ENCODE peak calls at places on chromosomes 12 and 14, in five cellular contexts. T, A, D, M and S are unnamed samples.
A peak's percentile ranks its signal among the peaks of the same experiment; 100 is the strongest.

GRCh38 chr14:90453401-90453951 is 56.6 kb downstream of the CALM1 start:
- DNase-seq in A (no peak), D (no peak), M (no peak), T (peak; percentile 10), S (peak; percentile 44)

GRCh38 chr12:94435511-94435927 is 24.1 kb downstream of the CEP83 start:
- DNase-seq in M (peak; percentile 28), T (no peak), D (peak; percentile 4), A (no peak), S (no peak)

GRCh38 chr14:59133202-59133601 is 55.3 kb upstream of the DAAM1 start:
- DNase-seq in A (peak; percentile 51), D (peak; percentile 14), T (peak; percentile 9), M (no peak), S (no peak)

GRCh38 chr12:70748809-70749208 is 111.6 kb upstream of the PTPRB start:
- DNase-seq in D (no peak), T (no peak), M (no peak), A (no peak), S (no peak)

GRCh38 chr12:52220456-52220855 is 12.6 kb upstream of the KRT7 start:
- DNase-seq in T (no peak), D (no peak), A (no peak), M (no peak), S (no peak)

GRCh38 chr14:104690266-104690711 is 871 bp downstream of the INF2 start:
- DNase-seq in T (peak; percentile 36), D (no peak), A (peak; percentile 33), M (no peak), S (no peak)

GRCh38 chr12:91991397-91992187 is 154.1 kb downstream of the BTG1 start:
- DNase-seq in A (peak; percentile 16), D (no peak), M (peak; percentile 69), T (no peak), S (no peak)

GRCh38 chr14:82112210-82112839 is 578.7 kb upstream of the SEL1L start:
- DNase-seq in A (no peak), D (no peak), M (no peak), T (no peak), S (no peak)

GRCh38 chr12:57888407-57889157 is 42.1 kb upstream of the CTDSP2 start:
- DNase-seq in D (peak; percentile 66), M (peak; percentile 74), A (peak; percentile 82), T (peak; percentile 88), S (peak; percentile 66)

GRCh38 chr12:115963030-115963480 is 314.4 kb downstream of the MED13L start:
- DNase-seq in A (peak; percentile 40), T (peak; percentile 70), D (no peak), M (no peak), S (no peak)

GRCh38 chr12:129719426-129719825 is 184.4 kb downstream of the TMEM132D start:
- DNase-seq in M (no peak), D (no peak), A (no peak), T (no peak), S (no peak)

GRCh38 chr12:130186101-130186465 is 23.8 kb downstream of the FZD10 start:
- DNase-seq in D (no peak), T (no peak), A (no peak), M (no peak), S (no peak)

GRCh38 chr14:101715209-101716076 is 46.1 kb upstream of the PPP2R5C start:
- DNase-seq in D (no peak), A (no peak), M (no peak), T (no peak), S (no peak)

GRCh38 chr12:11896530-11896929 is 174.2 kb upstream of the BCL2L14 start:
- DNase-seq in A (no peak), D (no peak), M (no peak), T (no peak), S (no peak)

GRCh38 chr12:48602192-48602989 is 32.5 kb upstream of the LALBA start:
- DNase-seq in M (no peak), T (no peak), D (no peak), A (no peak), S (no peak)

GRCh38 chr12:64814432-64814831 is 10.0 kb upstream of the TBC1D30 start:
- DNase-seq in M (no peak), A (no peak), T (no peak), D (no peak), S (no peak)

GRCh38 chr12:12008232-12008850 is 62.4 kb upstream of the BCL2L14 start:
- DNase-seq in T (no peak), D (peak; percentile 27), M (no peak), A (no peak), S (no peak)

GRCh38 chr14:76323331-76324050 is 52.4 kb upstream of the ESRRB start:
- DNase-seq in M (no peak), D (no peak), T (no peak), A (no peak), S (no peak)

GRCh38 chr12:124720019-124720686 is 143.5 kb downstream of the SCARB1 start:
- DNase-seq in D (no peak), A (peak; percentile 76), M (no peak), T (peak; percentile 88), S (peak; percentile 52)

GRCh38 chr12:79378496-79378895 is 312.3 kb downstream of the PAWR start:
- DNase-seq in M (no peak), A (no peak), T (peak; percentile 52), D (no peak), S (no peak)

GRCh38 chr14:32363761-32364160 is 34.7 kb downstream of the AKAP6 start:
- DNase-seq in M (no peak), A (no peak), T (no peak), D (no peak), S (no peak)

GRCh38 chr12:1287446-1287975 is 296.5 kb downstream of the ERC1 start:
- DNase-seq in D (peak; percentile 74), M (no peak), A (no peak), T (no peak), S (no peak)

GRCh38 chr12:48973531-48973930 is 2.0 kb upstream of the WNT10B start:
- DNase-seq in M (no peak), A (no peak), D (peak; percentile 48), T (peak; percentile 47), S (no peak)

GRCh38 chr14:56268653-56269052 is 150.4 kb downstream of the PELI2 start:
- DNase-seq in M (no peak), D (no peak), A (no peak), T (no peak), S (no peak)

GRCh38 chr14:102196436-102197230 is 56.9 kb downstream of the WDR20 start:
- DNase-seq in T (no peak), A (no peak), D (no peak), M (no peak), S (no peak)

GRCh38 chr14:73180385-73180805 is 44.1 kb downstream of the PSEN1 start:
- DNase-seq in A (peak; percentile 31), M (no peak), T (peak; percentile 89), D (no peak), S (peak; percentile 49)

GRCh38 chr14:67313153-67313552 is 46.5 kb downstream of the ATP6V1D start:
- DNase-seq in D (no peak), T (no peak), M (no peak), A (peak; percentile 73), S (no peak)

GRCh38 chr14:22991852-22992251 is 9.5 kb upstream of the AJUBA start:
- DNase-seq in M (no peak), A (no peak), T (no peak), D (no peak), S (no peak)

GRCh38 chr12:14723763-14724162 is 27.4 kb upstream of the GUCY2C start:
- DNase-seq in D (peak; percentile 51), M (peak; percentile 36), A (peak; percentile 62), T (peak; percentile 74), S (peak; percentile 58)

GRCh38 chr12:61095131-61095530 is 1165.1 kb upstream of the USP15 start:
- DNase-seq in T (peak; percentile 7), A (peak; percentile 2), D (no peak), M (no peak), S (no peak)

GRCh38 chr12:115943630-115944391 is 333.7 kb downstream of the MED13L start:
- DNase-seq in A (no peak), D (no peak), T (no peak), M (no peak), S (no peak)

GRCh38 chr14:53538316-53538851 is 385.3 kb upstream of the DDHD1 start:
- DNase-seq in A (no peak), T (no peak), M (no peak), D (no peak), S (peak; percentile 23)

GRCh38 chr12:18264581-18265075 is 3.3 kb downstream of the PIK3C2G start:
- DNase-seq in D (no peak), T (no peak), A (no peak), M (no peak), S (no peak)

GRCh38 chr14:52998376-52999010 is 47.6 kb upstream of the FERMT2 start:
- DNase-seq in D (no peak), M (no peak), T (peak; percentile 95), A (peak; percentile 31), S (no peak)

GRCh38 chr12:109626378-109627115 is 53.0 kb downstream of the MVK start:
- DNase-seq in A (no peak), M (no peak), T (no peak), D (peak; percentile 79), S (no peak)

DNA sequence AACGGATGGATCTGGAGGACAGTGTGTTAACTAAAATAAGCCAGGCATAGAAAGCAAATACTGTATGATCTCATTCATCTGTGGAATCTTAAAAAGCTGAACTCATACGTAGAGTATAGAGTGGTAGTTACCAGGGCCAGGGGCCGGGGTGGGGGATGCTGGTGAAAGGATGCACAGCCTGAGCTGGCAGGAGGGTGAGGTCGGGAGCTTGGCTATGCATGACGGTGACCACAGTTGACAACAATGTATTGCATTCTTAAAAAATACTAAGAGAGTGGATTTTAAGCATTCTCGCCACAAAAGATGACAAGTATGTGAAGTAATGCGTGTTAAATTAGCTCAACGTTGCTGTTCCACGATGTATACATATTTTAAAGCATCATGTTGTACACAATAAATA is 351.3 kb downstream of the TMEM121 start:
- DNase-seq in M (no peak), D (no peak), A (no peak), T (no peak), S (no peak)
- TF ChIP-seq EZH2phosphoT487 in M (no peak), D (no peak), A (no peak), T (no peak), S (no peak)

GRCh38 chr12:113469224-113469652 is 2.4 kb downstream of the LHX5 start:
- DNase-seq in D (no peak), M (no peak), T (no peak), A (no peak), S (no peak)
- TF ChIP-seq EZH2 in D (no peak), M (no peak), T (no peak), A (no peak), S (no peak)

GRCh38 chr12:112439769-112440168 is 21.0 kb downstream of the PTPN11 start:
- DNase-seq in T (no peak), M (no peak), D (no peak), A (no peak), S (no peak)
- H4K20me1 ChIP-seq in T (peaks cover 4% of the 10 kb centered on the region), M (no peaks in the 10 kb centered on the region), D (peaks cover 32% of the 10 kb centered on the region), A (peaks cover 22% of the 10 kb centered on the region), S (peaks cover 62% of the 10 kb centered on the region)

GRCh38 chr12:114311966-114312365 is 94.0 kb downstream of the TBX5 start:
- DNase-seq in M (no peak), A (no peak), D (no peak), T (peak; percentile 86), S (no peak)
- TF ChIP-seq EZH2phosphoT487 in M (no peak), A (no peak), D (no peak), T (no peak), S (no peak)

GRCh38 chr12:53993397-53994267 is 6.3 kb upstream of the HOXC9 start:
- DNase-seq in D (no peak), M (no peak), A (no peak), T (no peak), S (no peak)
- TF ChIP-seq EZH2 in D (peak; percentile 90), M (no peak), A (no peak), T (no peak), S (no peak)